ENCODE peak calls at places on chromosomes 3 and 15, in six cellular contexts. R is cardiac muscle cell, F is mesendoderm, O is EH, P is cardiac fibroblast, Q is GM04504. I is an unnamed sample.

GRCh38 chr15:64915518-64916227 is 4.0 kb downstream of the ANKDD1A start:
- DNase-seq in R (no peak), F (peak; percentile 89), O (no peak), P (no peak), Q (no peak), I (no peak)

GRCh38 chr15:29788433-29789034 is 33.7 kb downstream of the TJP1 start:
- DNase-seq in R (no peak), F (peak; percentile 47), O (peak; percentile 32), P (peak; percentile 34), Q (no peak), I (no peak)

GRCh38 chr15:52208306-52208946 is 17.2 kb upstream of the GNB5 start:
- DNase-seq in R (peak; percentile 70), F (peak; percentile 92), O (peak; percentile 80), P (peak; percentile 83), Q (peak; percentile 41), I (peak; percentile 56)

GRCh38 chr3:119628390-119628789 is 30.7 kb downstream of the PLA1A start:
- DNase-seq in R (no peak), F (no peak), O (no peak), P (no peak), Q (no peak), I (no peak)

GRCh38 chr3:38519000-38519399 is 22.9 kb downstream of the EXOG start:
- DNase-seq in R (no peak), F (no peak), O (peak; percentile 87), P (no peak), Q (no peak), I (no peak)

GRCh38 chr15:40790723-40791122 is 16.2 kb upstream of the ZFYVE19 start:
- DNase-seq in R (no peak), F (no peak), O (peak; percentile 34), P (peak; percentile 45), Q (no peak), I (no peak)

GRCh38 chr3:192275741-192276355 is 451.5 kb downstream of the FGF12 start:
- DNase-seq in R (no peak), F (no peak), O (no peak), P (peak; percentile 59), Q (no peak), I (no peak)

GRCh38 chr3:186142556-186142955 is 33.7 kb upstream of the ETV5 start:
- DNase-seq in R (no peak), F (no peak), O (no peak), P (no peak), Q (no peak), I (no peak)

GRCh38 chr15:40398413-40398873 is 7.2 kb upstream of the IVD start:
- DNase-seq in R (no peak), F (no peak), O (no peak), P (no peak), Q (no peak), I (no peak)

GRCh38 chr3:134544306-134544705 is 58.4 kb downstream of the CEP63 start:
- DNase-seq in R (no peak), F (no peak), O (no peak), P (no peak), Q (no peak), I (no peak)

I was measured in effector CD8-positive, alpha-beta T cell.